ENCODE peak calls at places on chromosomes 16 and 17, in four cellular contexts. W is cardiac fibroblast, S is anterior cingulate cortex, O is MM.1S. M is an unnamed sample.

GRCh38 chr17:18185832-18186231 is 2.2 kb downstream of the ALKBH5 start:
- DNase-seq in O (no peak), W (peak), S (no peak), M (no peak)

GRCh38 chr17:76314392-76315227 is 6.5 kb upstream of the QRICH2 start:
- DNase-seq in O (no peak), W (peak), S (no peak), M (no peak)

GRCh38 chr16:4373909-4374742 is 2.5 kb downstream of the VASN start:
- DNase-seq in S (peak), W (peak), O (no peak), M (no peak)

GRCh38 chr17:17044846-17045561 is 2.7 kb downstream of the MPRIP start:
- DNase-seq in S (peak), W (peak), O (peak), M (peak)

GRCh38 chr16:49012961-49013726 is 268.5 kb downstream of the CBLN1 start:
- DNase-seq in W (no peak), O (no peak), S (peak), M (no peak)

GRCh38 chr17:43902190-43902589 is 5.1 kb downstream of the MPP2 start:
- DNase-seq in S (no peak), O (no peak), W (no peak), M (no peak)

GRCh38 chr17:1438593-1439083 is 17.4 kb downstream of the CRK start:
- DNase-seq in O (no peak), S (no peak), W (peak), M (no peak)

GRCh38 chr17:59829217-59830006 is 63.3 kb downstream of the TUBD1 start:
- DNase-seq in S (no peak), O (peak), W (peak), M (peak)

GRCh38 chr16:468072-468821 is 42.8 kb downstream of the RAB11FIP3 start:
- DNase-seq in S (peak), W (no peak), O (no peak), M (no peak)

GRCh38 chr17:53912117-53912516 is 89.4 kb downstream of the KIF2B start:
- DNase-seq in W (no peak), S (no peak), O (peak), M (no peak)

GRCh38 chr16:6218855-6219254 is 1113.8 kb upstream of the RBFOX1 start:
- DNase-seq in W (no peak), O (no peak), S (no peak), M (no peak)

GRCh38 chr16:48852955-48853354 is 243.0 kb upstream of the N4BP1 start:
- DNase-seq in W (no peak), S (no peak), O (no peak), M (no peak)

GRCh38 chr16:24825696-24826095 is 20.1 kb upstream of the SLC5A11 start:
- DNase-seq in W (no peak), O (no peak), S (no peak), M (no peak)

M was measured in HAP-1.